ENCODE peak calls at places on chromosomes 6 and 20, in ten cellular contexts. One of them, this sample, is unnamed.

GRCh38 chr6:34142046-34142445 is 3.8 kb downstream of the GRM4 start:
- DNase-seq in activated T-cell treated with anti-CD3 and anti-CD28 coated beads for 1 hour: no peak
- DNase-seq in ACHN: no peak
- DNase-seq in A549: no peak
- DNase-seq in activated T-helper 1 cell treated with anti-CD3 and anti-CD28 coated beads, Interleukin-12 subunit alpha, Interleukin-12 subunit beta, Interleukin-2, Interleukin-4 antibody, amounts not matched to agents 30 ng/mL and 10 ng/mL and 1 ng/mL, durations not matched to agents 14 hours and 24 hours and 36 hours: no peak
- DNase-seq in B cell: no peak
- DNase-seq in astrocyte of the hippocampus: no peak
- DNase-seq in effector CD4-positive, alpha-beta T cell: no peak
- DNase-seq in iPS DF 6.9: no peak
- DNase-seq in HS-27A: no peak
- DNase-seq in this sample: no peak

GRCh38 chr20:38447931-38448675 is 13.0 kb upstream of the SNHG17 start:
- DNase-seq in activated T-cell treated with anti-CD3 and anti-CD28 coated beads for 1 hour: no peak
- DNase-seq in ACHN: no peak
- DNase-seq in A549: no peak
- DNase-seq in activated T-helper 1 cell treated with anti-CD3 and anti-CD28 coated beads, Interleukin-12 subunit alpha, Interleukin-12 subunit beta, Interleukin-2, Interleukin-4 antibody, amounts not matched to agents 30 ng/mL and 10 ng/mL and 1 ng/mL, durations not matched to agents 14 hours and 24 hours and 36 hours: no peak
- DNase-seq in B cell: peak
- DNase-seq in astrocyte of the hippocampus: no peak
- DNase-seq in effector CD4-positive, alpha-beta T cell: no peak
- DNase-seq in iPS DF 6.9: no peak
- DNase-seq in HS-27A: no peak
- DNase-seq in this sample: no peak

GRCh38 chr20:36465109-36466080 is 75.9 kb upstream of the MYL9 start:
- DNase-seq in activated T-cell treated with anti-CD3 and anti-CD28 coated beads for 1 hour: peak
- DNase-seq in ACHN: peak
- DNase-seq in A549: peak
- DNase-seq in activated T-helper 1 cell treated with anti-CD3 and anti-CD28 coated beads, Interleukin-12 subunit alpha, Interleukin-12 subunit beta, Interleukin-2, Interleukin-4 antibody, amounts not matched to agents 30 ng/mL and 10 ng/mL and 1 ng/mL, durations not matched to agents 14 hours and 24 hours and 36 hours: peak
- DNase-seq in B cell: peak
- DNase-seq in astrocyte of the hippocampus: peak
- DNase-seq in effector CD4-positive, alpha-beta T cell: peak
- DNase-seq in iPS DF 6.9: no peak
- DNase-seq in HS-27A: peak
- DNase-seq in this sample: no peak

GRCh38 chr6:72413884-72414283 is 208.0 kb upstream of the KCNQ5 start:
- DNase-seq in activated T-cell treated with anti-CD3 and anti-CD28 coated beads for 1 hour: no peak
- DNase-seq in ACHN: no peak
- DNase-seq in A549: no peak
- DNase-seq in activated T-helper 1 cell treated with anti-CD3 and anti-CD28 coated beads, Interleukin-12 subunit alpha, Interleukin-12 subunit beta, Interleukin-2, Interleukin-4 antibody, amounts not matched to agents 30 ng/mL and 10 ng/mL and 1 ng/mL, durations not matched to agents 14 hours and 24 hours and 36 hours: no peak
- DNase-seq in B cell: no peak
- DNase-seq in astrocyte of the hippocampus: no peak
- DNase-seq in effector CD4-positive, alpha-beta T cell: no peak
- DNase-seq in iPS DF 6.9: no peak
- DNase-seq in HS-27A: no peak
- DNase-seq in this sample: no peak

GRCh38 chr6:150702675-150703074 is 103.0 kb downstream of the PLEKHG1 start:
- DNase-seq in activated T-cell treated with anti-CD3 and anti-CD28 coated beads for 1 hour: no peak
- DNase-seq in ACHN: no peak
- DNase-seq in A549: no peak
- DNase-seq in activated T-helper 1 cell treated with anti-CD3 and anti-CD28 coated beads, Interleukin-12 subunit alpha, Interleukin-12 subunit beta, Interleukin-2, Interleukin-4 antibody, amounts not matched to agents 30 ng/mL and 10 ng/mL and 1 ng/mL, durations not matched to agents 14 hours and 24 hours and 36 hours: no peak
- DNase-seq in B cell: peak
- DNase-seq in astrocyte of the hippocampus: no peak
- DNase-seq in effector CD4-positive, alpha-beta T cell: no peak
- DNase-seq in iPS DF 6.9: no peak
- DNase-seq in HS-27A: no peak
- DNase-seq in this sample: no peak

GRCh38 chr20:10987651-10988383 is 314.0 kb upstream of the JAG1 start:
- DNase-seq in activated T-cell treated with anti-CD3 and anti-CD28 coated beads for 1 hour: no peak
- DNase-seq in ACHN: no peak
- DNase-seq in A549: no peak
- DNase-seq in activated T-helper 1 cell treated with anti-CD3 and anti-CD28 coated beads, Interleukin-12 subunit alpha, Interleukin-12 subunit beta, Interleukin-2, Interleukin-4 antibody, amounts not matched to agents 30 ng/mL and 10 ng/mL and 1 ng/mL, durations not matched to agents 14 hours and 24 hours and 36 hours: no peak
- DNase-seq in B cell: no peak
- DNase-seq in astrocyte of the hippocampus: peak
- DNase-seq in effector CD4-positive, alpha-beta T cell: no peak
- DNase-seq in iPS DF 6.9: no peak
- DNase-seq in HS-27A: no peak
- DNase-seq in this sample: no peak

GRCh38 chr6:18368277-18369105 is 18.7 kb upstream of the RNF144B start:
- DNase-seq in activated T-cell treated with anti-CD3 and anti-CD28 coated beads for 1 hour: no peak
- DNase-seq in ACHN: no peak
- DNase-seq in A549: no peak
- DNase-seq in activated T-helper 1 cell treated with anti-CD3 and anti-CD28 coated beads, Interleukin-12 subunit alpha, Interleukin-12 subunit beta, Interleukin-2, Interleukin-4 antibody, amounts not matched to agents 30 ng/mL and 10 ng/mL and 1 ng/mL, durations not matched to agents 14 hours and 24 hours and 36 hours: no peak
- DNase-seq in B cell: no peak
- DNase-seq in astrocyte of the hippocampus: no peak
- DNase-seq in effector CD4-positive, alpha-beta T cell: no peak
- DNase-seq in iPS DF 6.9: no peak
- DNase-seq in HS-27A: no peak
- DNase-seq in this sample: no peak

GRCh38 chr20:50305636-50306477 is 115.2 kb downstream of the CEBPB start:
- DNase-seq in activated T-cell treated with anti-CD3 and anti-CD28 coated beads for 1 hour: no peak
- DNase-seq in ACHN: no peak
- DNase-seq in A549: peak
- DNase-seq in activated T-helper 1 cell treated with anti-CD3 and anti-CD28 coated beads, Interleukin-12 subunit alpha, Interleukin-12 subunit beta, Interleukin-2, Interleukin-4 antibody, amounts not matched to agents 30 ng/mL and 10 ng/mL and 1 ng/mL, durations not matched to agents 14 hours and 24 hours and 36 hours: no peak
- DNase-seq in B cell: no peak
- DNase-seq in astrocyte of the hippocampus: no peak
- DNase-seq in effector CD4-positive, alpha-beta T cell: no peak
- DNase-seq in iPS DF 6.9: no peak
- DNase-seq in HS-27A: no peak
- DNase-seq in this sample: no peak

GRCh38 chr6:81766482-81767069 is 14.1 kb upstream of the TENT5A start:
- DNase-seq in activated T-cell treated with anti-CD3 and anti-CD28 coated beads for 1 hour: no peak
- DNase-seq in ACHN: peak
- DNase-seq in A549: no peak
- DNase-seq in activated T-helper 1 cell treated with anti-CD3 and anti-CD28 coated beads, Interleukin-12 subunit alpha, Interleukin-12 subunit beta, Interleukin-2, Interleukin-4 antibody, amounts not matched to agents 30 ng/mL and 10 ng/mL and 1 ng/mL, durations not matched to agents 14 hours and 24 hours and 36 hours: no peak
- DNase-seq in B cell: no peak
- DNase-seq in astrocyte of the hippocampus: peak
- DNase-seq in effector CD4-positive, alpha-beta T cell: no peak
- DNase-seq in iPS DF 6.9: no peak
- DNase-seq in HS-27A: no peak
- DNase-seq in this sample: no peak

This sample was measured in omental fat pad.